ENCODE peak calls at places on chromosomes 12 and 14, in seven cellular contexts. A is activated CD4-positive, alpha-beta T cell treated with anti-CD3 and anti-CD28 coated beads, Interleukin-2, amount 50 U/mL, for 1 hour; Q is stimulated activated CD8-positive, alpha-beta memory T cell treated with anti-CD3 and anti-CD28 coated beads, Interleukin-2, amount 100 ng/mL, for 48 hours; F is activated T-helper 1 cell treated with Interleukin-2 at 50 U/mL for 16 hours; O is HEK293T; H is stimulated activated CD4-positive, alpha-beta T cell treated with anti-CD3 and anti-CD28 coated beads, Interleukin-4, amount 100 ng/mL, for 48 hours; G is aorta. E is an unnamed sample.
A peak's percentile ranks its signal among the peaks of the same experiment; 100 is the strongest.

GRCh38 chr14:63551338-63551737 is 8.2 kb upstream of the PPP2R5E start:
- DNase-seq in F (no peak), Q (no peak), A (no peak), H (no peak), O (no peak), G (no peak), E (no peak)

GRCh38 chr12:85016423-85016822 is 19.7 kb downstream of the TSPAN19 start:
- DNase-seq in Q (no peak), O (no peak), F (no peak), H (no peak), A (no peak), G (no peak), E (no peak)

GRCh38 chr14:68181395-68182326 is 362.1 kb downstream of the RAD51B start:
- DNase-seq in Q (no peak), O (no peak), F (no peak), H (no peak), A (no peak), G (no peak), E (no peak)

GRCh38 chr12:53210843-53211242 is 3.8 kb upstream of the ITGB7 start:
- DNase-seq in H (no peak), F (no peak), A (no peak), O (no peak), Q (no peak), G (peak; percentile 68), E (no peak)

GRCh38 chr14:52314521-52315354 is 626 bp downstream of the PTGER2 start:
- DNase-seq in G (peak; percentile 81), A (peak; percentile 27), H (peak; percentile 23), Q (no peak), F (peak; percentile 25), O (no peak), E (peak; percentile 32)

GRCh38 chr14:34867199-34867598 is 8.0 kb downstream of the BAZ1A start:
- DNase-seq in F (no peak), G (no peak), H (no peak), O (no peak), A (no peak), Q (no peak), E (no peak)

GRCh38 chr14:52356025-52356424 is 41.9 kb downstream of the PTGER2 start:
- DNase-seq in F (no peak), H (no peak), O (no peak), A (no peak), Q (no peak), G (no peak), E (no peak)

GRCh38 chr14:96588410-96589249 is 86.4 kb downstream of the PAPOLA start:
- DNase-seq in G (no peak), F (no peak), A (no peak), Q (no peak), H (no peak), O (no peak), E (no peak)

GRCh38 chr14:57998731-57999130 is 132.8 kb upstream of the SLC35F4 start:
- DNase-seq in O (no peak), H (no peak), Q (no peak), A (no peak), F (no peak), G (no peak), E (no peak)

GRCh38 chr14:104976198-104977007 is 1.8 kb downstream of the AHNAK2 start:
- DNase-seq in Q (peak; percentile 83), F (peak; percentile 78), G (peak; percentile 94), A (peak; percentile 87), O (peak; percentile 82), H (peak; percentile 94), E (peak; percentile 79)

GRCh38 chr14:31420013-31420318 is 384 bp downstream of the HEATR5A start:
- DNase-seq in A (no peak), H (no peak), G (peak; percentile 89), Q (no peak), O (peak; percentile 37), F (no peak), E (no peak)

GRCh38 chr12:96364092-96364700 is 36.0 kb downstream of the CDK17 start:
- DNase-seq in H (no peak), A (no peak), Q (no peak), G (no peak), F (no peak), O (no peak), E (no peak)

GRCh38 chr14:92759679-92760523 is 11.5 kb upstream of the LGMN start:
- DNase-seq in G (no peak), Q (no peak), O (no peak), F (no peak), A (no peak), H (no peak), E (no peak)

GRCh38 chr12:40325349-40325960 is 100.7 kb downstream of the LRRK2 start:
- DNase-seq in O (peak; percentile 49), A (no peak), F (no peak), Q (no peak), G (no peak), H (no peak), E (no peak)

GRCh38 chr12:17097674-17098073 is 491.7 kb upstream of the LMO3 start:
- DNase-seq in Q (no peak), O (no peak), F (no peak), G (no peak), H (no peak), A (no peak), E (no peak)

GRCh38 chr12:101021911-101022388 is 188.1 kb downstream of the SLC5A8 start:
- DNase-seq in H (no peak), G (no peak), O (no peak), Q (no peak), A (no peak), F (no peak), E (no peak)